ENCODE peak calls at places on chromosomes 7 and 10, in five cellular contexts. One of them, this sample, is unnamed.

GRCh38 chr10:48541144-48541795 is 63.6 kb downstream of the ARHGAP22 start:
- DNase-seq in AG10803: no peak
- DNase-seq in transverse colon: no peak
- DNase-seq in stimulated activated CD8-positive, alpha-beta memory T cell treated with anti-CD3 and anti-CD28 coated beads, Interleukin-4, amount 100 ng/mL, for 48 hours: no peak
- DNase-seq in activated T-cell treated with anti-CD3 and anti-CD28 coated beads for 48 hours: no peak
- DNase-seq in this sample: no peak

GRCh38 chr10:92204238-92204637 is 86.6 kb downstream of the CPEB3 start:
- DNase-seq in stimulated activated CD8-positive, alpha-beta memory T cell treated with anti-CD3 and anti-CD28 coated beads, Interleukin-4, amount 100 ng/mL, for 48 hours: no peak
- DNase-seq in transverse colon: no peak
- DNase-seq in activated T-cell treated with anti-CD3 and anti-CD28 coated beads for 48 hours: no peak
- DNase-seq in AG10803: no peak
- DNase-seq in this sample: no peak

GRCh38 chr7:44307301-44307900 is 18.0 kb downstream of the CAMK2B start:
- DNase-seq in stimulated activated CD8-positive, alpha-beta memory T cell treated with anti-CD3 and anti-CD28 coated beads, Interleukin-4, amount 100 ng/mL, for 48 hours: peak
- DNase-seq in activated T-cell treated with anti-CD3 and anti-CD28 coated beads for 48 hours: no peak
- DNase-seq in transverse colon: no peak
- DNase-seq in AG10803: peak
- DNase-seq in this sample: peak

GRCh38 chr10:116723428-116724281 is 18.7 kb downstream of the HSPA12A start:
- DNase-seq in transverse colon: no peak
- DNase-seq in AG10803: no peak
- DNase-seq in activated T-cell treated with anti-CD3 and anti-CD28 coated beads for 48 hours: no peak
- DNase-seq in stimulated activated CD8-positive, alpha-beta memory T cell treated with anti-CD3 and anti-CD28 coated beads, Interleukin-4, amount 100 ng/mL, for 48 hours: no peak
- DNase-seq in this sample: no peak

GRCh38 chr7:23597908-23598224 is 684 bp downstream of the CCDC126 start:
- DNase-seq in transverse colon: no peak
- DNase-seq in AG10803: no peak
- DNase-seq in activated T-cell treated with anti-CD3 and anti-CD28 coated beads for 48 hours: no peak
- DNase-seq in stimulated activated CD8-positive, alpha-beta memory T cell treated with anti-CD3 and anti-CD28 coated beads, Interleukin-4, amount 100 ng/mL, for 48 hours: no peak
- DNase-seq in this sample: no peak

GRCh38 chr10:110209399-110209925 is 2.1 kb downstream of the MXI1 start:
- DNase-seq in transverse colon: peak
- DNase-seq in stimulated activated CD8-positive, alpha-beta memory T cell treated with anti-CD3 and anti-CD28 coated beads, Interleukin-4, amount 100 ng/mL, for 48 hours: peak
- DNase-seq in AG10803: peak
- DNase-seq in activated T-cell treated with anti-CD3 and anti-CD28 coated beads for 48 hours: peak
- DNase-seq in this sample: no peak

GRCh38 chr10:70197235-70197952 is 27.1 kb upstream of the SAR1A start:
- DNase-seq in AG10803: no peak
- DNase-seq in activated T-cell treated with anti-CD3 and anti-CD28 coated beads for 48 hours: no peak
- DNase-seq in transverse colon: no peak
- DNase-seq in stimulated activated CD8-positive, alpha-beta memory T cell treated with anti-CD3 and anti-CD28 coated beads, Interleukin-4, amount 100 ng/mL, for 48 hours: no peak
- DNase-seq in this sample: no peak

GRCh38 chr10:103758294-103758681 is 97.1 kb downstream of the SH3PXD2A start:
- DNase-seq in AG10803: peak
- DNase-seq in activated T-cell treated with anti-CD3 and anti-CD28 coated beads for 48 hours: no peak
- DNase-seq in transverse colon: no peak
- DNase-seq in stimulated activated CD8-positive, alpha-beta memory T cell treated with anti-CD3 and anti-CD28 coated beads, Interleukin-4, amount 100 ng/mL, for 48 hours: no peak
- DNase-seq in this sample: no peak

GRCh38 chr10:112389147-112389822 is 15.4 kb downstream of the ACSL5 start:
- DNase-seq in AG10803: peak
- DNase-seq in transverse colon: no peak
- DNase-seq in activated T-cell treated with anti-CD3 and anti-CD28 coated beads for 48 hours: peak
- DNase-seq in stimulated activated CD8-positive, alpha-beta memory T cell treated with anti-CD3 and anti-CD28 coated beads, Interleukin-4, amount 100 ng/mL, for 48 hours: peak
- DNase-seq in this sample: peak

GRCh38 chr10:58963101-58963534 is 213.3 kb upstream of the PHYHIPL start:
- DNase-seq in transverse colon: no peak
- DNase-seq in stimulated activated CD8-positive, alpha-beta memory T cell treated with anti-CD3 and anti-CD28 coated beads, Interleukin-4, amount 100 ng/mL, for 48 hours: no peak
- DNase-seq in AG10803: no peak
- DNase-seq in activated T-cell treated with anti-CD3 and anti-CD28 coated beads for 48 hours: no peak
- DNase-seq in this sample: no peak

GRCh38 chr10:50561816-50562215 is 61.9 kb downstream of the SGMS1 start:
- DNase-seq in stimulated activated CD8-positive, alpha-beta memory T cell treated with anti-CD3 and anti-CD28 coated beads, Interleukin-4, amount 100 ng/mL, for 48 hours: no peak
- DNase-seq in transverse colon: no peak
- DNase-seq in activated T-cell treated with anti-CD3 and anti-CD28 coated beads for 48 hours: no peak
- DNase-seq in AG10803: no peak
- DNase-seq in this sample: no peak

GRCh38 chr7:25830986-25831558 is 320.9 kb upstream of the NFE2L3 start:
- DNase-seq in stimulated activated CD8-positive, alpha-beta memory T cell treated with anti-CD3 and anti-CD28 coated beads, Interleukin-4, amount 100 ng/mL, for 48 hours: no peak
- DNase-seq in activated T-cell treated with anti-CD3 and anti-CD28 coated beads for 48 hours: no peak
- DNase-seq in transverse colon: no peak
- DNase-seq in AG10803: no peak
- DNase-seq in this sample: no peak

GRCh38 chr7:27098493-27099223 is 2.9 kb upstream of the HOXA1 start:
- DNase-seq in AG10803: peak
- DNase-seq in activated T-cell treated with anti-CD3 and anti-CD28 coated beads for 48 hours: no peak
- DNase-seq in transverse colon: peak
- DNase-seq in stimulated activated CD8-positive, alpha-beta memory T cell treated with anti-CD3 and anti-CD28 coated beads, Interleukin-4, amount 100 ng/mL, for 48 hours: no peak
- DNase-seq in this sample: no peak

GRCh38 chr7:31192996-31193395 is 140.9 kb downstream of the ADCYAP1R1 start:
- DNase-seq in AG10803: peak
- DNase-seq in transverse colon: peak
- DNase-seq in activated T-cell treated with anti-CD3 and anti-CD28 coated beads for 48 hours: peak
- DNase-seq in stimulated activated CD8-positive, alpha-beta memory T cell treated with anti-CD3 and anti-CD28 coated beads, Interleukin-4, amount 100 ng/mL, for 48 hours: peak
- DNase-seq in this sample: peak

GRCh38 chr7:45259966-45260646 is 102.5 kb downstream of the RAMP3 start:
- DNase-seq in stimulated activated CD8-positive, alpha-beta memory T cell treated with anti-CD3 and anti-CD28 coated beads, Interleukin-4, amount 100 ng/mL, for 48 hours: peak
- DNase-seq in AG10803: peak
- DNase-seq in activated T-cell treated with anti-CD3 and anti-CD28 coated beads for 48 hours: peak
- DNase-seq in transverse colon: peak
- DNase-seq in this sample: peak

This sample was measured in activated CD8-positive, alpha-beta memory T cell treated with anti-CD3 and anti-CD28 coated beads, Interleukin-2, amount 50 U/mL, for 48 hours.